ENCODE peak calls at places on chromosomes 13 and 19, in nine cellular contexts. One of them, this sample, is unnamed. For H3K4me1, the result is how much of the 10 kb centered on the place peaks cover.

GRCh38 chr19:46717034-46717715 is at the start of gene PRKD2:
- DNase-seq in transverse colon: peak
- DNase-seq in suprapubic skin: peak
- DNase-seq in GM12878: no peak
- DNase-seq in A549: peak
- DNase-seq in tibial nerve: peak
- DNase-seq in stomach: peak
- DNase-seq in HepG2: peak
- DNase-seq in upper lobe of left lung: peak
- DNase-seq in this sample: peak

GRCh38 chr13:46961719-46962118 is 64.9 kb upstream of the HTR2A start:
- DNase-seq in transverse colon: no peak
- DNase-seq in suprapubic skin: no peak
- DNase-seq in GM12878: peak
- DNase-seq in A549: no peak
- DNase-seq in tibial nerve: no peak
- DNase-seq in stomach: no peak
- DNase-seq in HepG2: no peak
- DNase-seq in upper lobe of left lung: no peak
- DNase-seq in this sample: no peak

GRCh38 chr19:11539495-11540365 is 1.1 kb downstream of the CNN1 start:
- DNase-seq in transverse colon: peak
- DNase-seq in suprapubic skin: no peak
- DNase-seq in GM12878: no peak
- DNase-seq in A549: no peak
- DNase-seq in tibial nerve: no peak
- DNase-seq in stomach: no peak
- DNase-seq in HepG2: no peak
- DNase-seq in upper lobe of left lung: no peak
- DNase-seq in this sample: peak

GRCh38 chr13:50731400-50731799 is 112.1 kb downstream of the DLEU7 start:
- DNase-seq in transverse colon: no peak
- DNase-seq in suprapubic skin: no peak
- DNase-seq in GM12878: peak
- DNase-seq in A549: peak
- DNase-seq in tibial nerve: no peak
- DNase-seq in stomach: no peak
- DNase-seq in HepG2: no peak
- DNase-seq in upper lobe of left lung: no peak
- DNase-seq in this sample: no peak

GRCh38 chr19:11364935-11365334 is 9.5 kb upstream of the SWSAP1 start:
- DNase-seq in transverse colon: no peak
- DNase-seq in suprapubic skin: no peak
- DNase-seq in GM12878: no peak
- DNase-seq in A549: no peak
- DNase-seq in tibial nerve: no peak
- DNase-seq in stomach: no peak
- DNase-seq in HepG2: no peak
- DNase-seq in upper lobe of left lung: no peak
- DNase-seq in this sample: no peak

GRCh38 chr19:17778621-17779280 is 16.2 kb upstream of the B3GNT3 start:
- DNase-seq in transverse colon: no peak
- DNase-seq in suprapubic skin: no peak
- DNase-seq in GM12878: no peak
- DNase-seq in A549: no peak
- DNase-seq in tibial nerve: no peak
- DNase-seq in stomach: no peak
- DNase-seq in HepG2: no peak
- DNase-seq in upper lobe of left lung: no peak
- DNase-seq in this sample: no peak

GRCh38 chr19:16325671-16326400 is 1.2 kb downstream of the KLF2 start:
- DNase-seq in transverse colon: peak
- DNase-seq in suprapubic skin: peak
- DNase-seq in GM12878: no peak
- DNase-seq in A549: peak
- DNase-seq in tibial nerve: no peak
- DNase-seq in stomach: no peak
- DNase-seq in HepG2: no peak
- DNase-seq in upper lobe of left lung: peak
- DNase-seq in this sample: peak

GRCh38 chr19:30406220-30406944 is 34.2 kb downstream of the ZNF536 start:
- DNase-seq in transverse colon: peak
- DNase-seq in suprapubic skin: no peak
- DNase-seq in GM12878: no peak
- DNase-seq in A549: peak
- DNase-seq in tibial nerve: no peak
- DNase-seq in stomach: no peak
- DNase-seq in HepG2: peak
- DNase-seq in upper lobe of left lung: no peak
- DNase-seq in this sample: no peak

GRCh38 chr19:10439588-10439987 is 19.2 kb downstream of the PDE4A start:
- DNase-seq in transverse colon: no peak
- DNase-seq in suprapubic skin: no peak
- DNase-seq in GM12878: no peak
- DNase-seq in A549: no peak
- DNase-seq in tibial nerve: no peak
- DNase-seq in stomach: no peak
- DNase-seq in HepG2: no peak
- DNase-seq in upper lobe of left lung: no peak
- DNase-seq in this sample: no peak

GRCh38 chr13:72145383-72145782 is 278.4 kb upstream of the DACH1 start:
- DNase-seq in transverse colon: no peak
- DNase-seq in suprapubic skin: no peak
- DNase-seq in GM12878: no peak
- DNase-seq in A549: no peak
- DNase-seq in tibial nerve: no peak
- DNase-seq in stomach: no peak
- DNase-seq in HepG2: no peak
- DNase-seq in upper lobe of left lung: no peak
- DNase-seq in this sample: no peak

GRCh38 chr19:47035127-47035494 is 13.3 kb downstream of the TMEM160 start:
- DNase-seq in transverse colon: no peak
- DNase-seq in suprapubic skin: no peak
- DNase-seq in GM12878: no peak
- DNase-seq in A549: peak
- DNase-seq in tibial nerve: no peak
- DNase-seq in stomach: no peak
- DNase-seq in HepG2: no peak
- DNase-seq in upper lobe of left lung: no peak
- DNase-seq in this sample: no peak

GRCh38 chr19:6100284-6100915 is 9.9 kb downstream of the RFX2 start:
- DNase-seq in transverse colon: no peak
- DNase-seq in suprapubic skin: no peak
- DNase-seq in GM12878: no peak
- DNase-seq in A549: no peak
- DNase-seq in tibial nerve: no peak
- DNase-seq in stomach: no peak
- DNase-seq in HepG2: no peak
- DNase-seq in upper lobe of left lung: peak
- DNase-seq in this sample: no peak

GRCh38 chr13:18236528-18236815 is 945.2 kb downstream of the TUBA3C start:
- DNase-seq in transverse colon: no peak
- DNase-seq in suprapubic skin: no peak
- DNase-seq in GM12878: no peak
- DNase-seq in A549: no peak
- DNase-seq in tibial nerve: no peak
- DNase-seq in stomach: no peak
- DNase-seq in HepG2: no peak
- DNase-seq in upper lobe of left lung: no peak
- DNase-seq in this sample: no peak

DNA sequence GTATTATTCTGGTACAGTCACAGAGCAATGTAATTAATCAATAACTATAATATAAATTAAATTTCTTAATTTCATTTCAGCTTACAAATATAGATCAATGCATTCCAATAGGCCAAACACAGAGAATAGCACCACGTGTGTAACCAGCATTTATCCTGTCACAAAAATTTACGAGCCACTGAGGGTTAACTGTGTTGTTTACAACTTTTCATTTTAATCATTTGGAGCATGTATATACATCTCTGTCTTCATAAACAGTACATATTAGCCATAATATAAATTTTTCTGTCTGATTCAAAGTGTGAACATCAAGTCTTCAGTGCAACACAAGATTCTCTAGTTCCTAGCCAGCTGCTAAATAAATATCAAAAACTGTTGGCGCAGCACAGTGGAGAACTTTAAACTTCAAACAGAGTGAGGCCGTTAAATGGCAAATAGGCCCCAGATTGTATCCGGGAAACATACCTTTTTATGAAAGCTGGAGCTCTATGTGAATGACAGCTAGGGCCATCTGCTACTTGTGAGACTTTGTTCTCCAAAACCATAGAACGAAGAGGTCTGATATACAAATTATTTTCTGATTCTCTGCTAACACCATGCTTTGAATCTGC is 105.1 kb downstream of the TBC1D4 start:
- DNase-seq in transverse colon: no peak
- DNase-seq in suprapubic skin: no peak
- DNase-seq in GM12878: no peak
- DNase-seq in A549: no peak
- DNase-seq in tibial nerve: no peak
- DNase-seq in stomach: no peak
- DNase-seq in HepG2: peak
- DNase-seq in upper lobe of left lung: no peak
- DNase-seq in this sample: no peak
- TF ChIP-seq POLR2A in transverse colon: no peak
- TF ChIP-seq POLR2A in suprapubic skin: no peak
- TF ChIP-seq POLR2A in GM12878: no peak
- TF ChIP-seq POLR2A in A549: no peak
- TF ChIP-seq POLR2A in tibial nerve: no peak
- TF ChIP-seq POLR2A in stomach: no peak
- TF ChIP-seq POLR2A in HepG2: no peak
- TF ChIP-seq POLR2A in upper lobe of left lung: no peak
- TF ChIP-seq POLR2A in this sample: no peak

DNA sequence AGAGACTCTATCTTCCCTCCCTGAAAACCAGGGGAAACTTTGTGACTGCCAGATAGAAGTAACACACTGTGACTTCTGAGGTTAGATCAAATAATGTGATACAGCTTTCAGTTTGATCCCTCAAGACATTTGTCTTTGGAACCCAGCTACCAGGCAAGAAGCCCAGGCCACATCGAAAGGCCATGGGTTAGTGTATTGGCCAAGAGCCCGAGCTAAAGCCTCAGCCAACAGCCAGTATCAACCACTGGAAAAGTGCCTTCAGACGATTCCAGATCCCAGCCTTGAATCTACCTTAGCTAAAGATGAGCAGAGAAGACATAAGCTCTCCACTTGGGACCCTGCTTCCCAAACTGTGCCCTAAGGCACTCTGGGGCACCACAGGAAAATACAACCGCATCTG is 10.9 kb upstream of the TPTE2 start:
- DNase-seq in transverse colon: no peak
- DNase-seq in suprapubic skin: no peak
- DNase-seq in GM12878: no peak
- DNase-seq in A549: no peak
- DNase-seq in tibial nerve: no peak
- DNase-seq in stomach: no peak
- DNase-seq in HepG2: no peak
- DNase-seq in upper lobe of left lung: no peak
- DNase-seq in this sample: no peak
- TF ChIP-seq EP300 in transverse colon: no peak
- TF ChIP-seq EP300 in suprapubic skin: no peak
- TF ChIP-seq EP300 in GM12878: no peak
- TF ChIP-seq EP300 in A549: no peak
- TF ChIP-seq EP300 in tibial nerve: no peak
- TF ChIP-seq EP300 in stomach: no peak
- TF ChIP-seq EP300 in HepG2: no peak
- TF ChIP-seq EP300 in upper lobe of left lung: no peak
- TF ChIP-seq EP300 in this sample: no peak

GRCh38 chr13:40640202-40640601 is 26.2 kb downstream of the FOXO1 start:
- DNase-seq in transverse colon: no peak
- DNase-seq in suprapubic skin: no peak
- DNase-seq in GM12878: no peak
- DNase-seq in A549: no peak
- DNase-seq in tibial nerve: no peak
- DNase-seq in stomach: no peak
- DNase-seq in HepG2: no peak
- DNase-seq in upper lobe of left lung: no peak
- DNase-seq in this sample: no peak
- H3K4me1 ChIP-seq in transverse colon: under half
- H3K4me1 ChIP-seq in suprapubic skin: under half
- H3K4me1 ChIP-seq in GM12878: under half
- H3K4me1 ChIP-seq in A549: under half
- H3K4me1 ChIP-seq in tibial nerve: under half
- H3K4me1 ChIP-seq in stomach: half or more
- H3K4me1 ChIP-seq in HepG2: half or more
- H3K4me1 ChIP-seq in upper lobe of left lung: under half
- H3K4me1 ChIP-seq in this sample: under half

GRCh38 chr19:57563547-57563946 is 3.9 kb upstream of the ZNF550 start:
- DNase-seq in transverse colon: no peak
- DNase-seq in suprapubic skin: no peak
- DNase-seq in GM12878: no peak
- DNase-seq in A549: no peak
- DNase-seq in tibial nerve: no peak
- DNase-seq in stomach: no peak
- DNase-seq in HepG2: no peak
- DNase-seq in upper lobe of left lung: no peak
- DNase-seq in this sample: no peak

GRCh38 chr19:57558525-57558924 is 1.1 kb downstream of the ZNF550 start:
- DNase-seq in transverse colon: no peak
- DNase-seq in suprapubic skin: no peak
- DNase-seq in GM12878: no peak
- DNase-seq in A549: no peak
- DNase-seq in tibial nerve: no peak
- DNase-seq in stomach: no peak
- DNase-seq in HepG2: peak
- DNase-seq in upper lobe of left lung: no peak
- DNase-seq in this sample: no peak

GRCh38 chr19:57559008-57559403 is 657 bp downstream of the ZNF550 start:
- DNase-seq in transverse colon: peak
- DNase-seq in suprapubic skin: no peak
- DNase-seq in GM12878: no peak
- DNase-seq in A549: peak
- DNase-seq in tibial nerve: no peak
- DNase-seq in stomach: no peak
- DNase-seq in HepG2: peak
- DNase-seq in upper lobe of left lung: peak
- DNase-seq in this sample: peak

GRCh38 chr19:57560049-57560491 is 407 bp upstream of the ZNF550 start:
- DNase-seq in transverse colon: no peak
- DNase-seq in suprapubic skin: peak
- DNase-seq in GM12878: no peak
- DNase-seq in A549: no peak
- DNase-seq in tibial nerve: no peak
- DNase-seq in stomach: no peak
- DNase-seq in HepG2: no peak
- DNase-seq in upper lobe of left lung: no peak
- DNase-seq in this sample: no peak

GRCh38 chr19:57559404-57560025 is at the start of gene ZNF550:
- DNase-seq in transverse colon: peak
- DNase-seq in suprapubic skin: peak
- DNase-seq in GM12878: peak
- DNase-seq in A549: peak
- DNase-seq in tibial nerve: peak
- DNase-seq in stomach: peak
- DNase-seq in HepG2: peak
- DNase-seq in upper lobe of left lung: peak
- DNase-seq in this sample: peak
- TF ChIP-seq POLR2A in transverse colon: peak
- TF ChIP-seq POLR2A in suprapubic skin: no peak
- TF ChIP-seq POLR2A in GM12878: peak
- TF ChIP-seq POLR2A in A549: peak
- TF ChIP-seq POLR2A in tibial nerve: no peak
- TF ChIP-seq POLR2A in stomach: no peak
- TF ChIP-seq POLR2A in HepG2: peak
- TF ChIP-seq POLR2A in upper lobe of left lung: no peak
- TF ChIP-seq POLR2A in this sample: peak

This sample was measured in ovary.